ENCODE peak calls at places on chromosomes 5 and 9, in six cellular contexts. Z is cardiac muscle cell, F is dorsolateral prefrontal cortex, S is B cell, Y is GM12865, C is MM.1S. T is an unnamed sample.
A peak's percentile ranks its signal among the peaks of the same experiment; 100 is the strongest.

GRCh38 chr5:28927559-28928326 is 1889.4 kb upstream of the CDH9 start:
- DNase-seq in Z (no peak), F (peak; percentile 4), Y (no peak), S (no peak), C (no peak), T (no peak)

GRCh38 chr9:136864996-136865767 is 926 bp downstream of the EDF1 start:
- DNase-seq in F (no peak), Z (no peak), C (no peak), S (peak; percentile 14), Y (no peak), T (no peak)

GRCh38 chr9:8468048-8468600 is 668.5 kb upstream of the DMAC1 start:
- DNase-seq in C (no peak), Z (no peak), S (no peak), F (no peak), Y (no peak), T (no peak)

GRCh38 chr5:59115345-59115744 is 532.5 kb downstream of the RAB3C start:
- DNase-seq in Y (no peak), C (no peak), F (no peak), S (no peak), Z (no peak), T (no peak)

GRCh38 chr5:75023368-75024159 is 28.8 kb downstream of the GCNT4 start:
- DNase-seq in S (no peak), Z (no peak), C (no peak), F (no peak), Y (no peak), T (no peak)

GRCh38 chr9:129414377-129415021 is 206.4 kb downstream of the C9orf50 start:
- DNase-seq in S (peak; percentile 60), F (peak; percentile 53), Z (peak; percentile 36), C (no peak), Y (no peak), T (no peak)

GRCh38 chr5:153659337-153659736 is 168.9 kb downstream of the GRIA1 start:
- DNase-seq in C (no peak), F (no peak), Z (peak; percentile 36), S (no peak), Y (no peak), T (no peak)

GRCh38 chr9:117737721-117738226 is 33.6 kb downstream of the TLR4 start:
- DNase-seq in Y (no peak), Z (peak; percentile 49), C (no peak), F (peak; percentile 22), S (no peak), T (no peak)

GRCh38 chr5:170451764-170452365 is 52.0 kb upstream of the KCNIP1 start:
- DNase-seq in C (no peak), Y (no peak), Z (no peak), S (no peak), F (no peak), T (no peak)

GRCh38 chr9:76218868-76219462 is 175.3 kb downstream of the RFK start:
- DNase-seq in Z (no peak), F (no peak), S (no peak), C (no peak), Y (no peak), T (no peak)

GRCh38 chr5:167652690-167653089 is 638.8 kb upstream of the WWC1 start:
- DNase-seq in Y (no peak), Z (no peak), F (no peak), S (no peak), C (no peak), T (no peak)

GRCh38 chr9:36818965-36819870 is 214.8 kb downstream of the PAX5 start:
- DNase-seq in S (no peak), Y (no peak), C (no peak), F (peak; percentile 35), Z (peak; percentile 82), T (no peak)

GRCh38 chr9:81317939-81318338 is 371.4 kb downstream of the TLE1 start:
- DNase-seq in F (no peak), S (no peak), Y (no peak), C (no peak), Z (no peak), T (no peak)

GRCh38 chr9:81318571-81318970 is 370.8 kb downstream of the TLE1 start:
- DNase-seq in S (no peak), F (no peak), Z (no peak), C (no peak), Y (no peak), T (no peak)

GRCh38 chr9:81321551-81321950 is 367.8 kb downstream of the TLE1 start:
- DNase-seq in Z (no peak), C (no peak), S (no peak), F (no peak), Y (no peak), T (no peak)

GRCh38 chr9:81317223-81317622 is 372.1 kb downstream of the TLE1 start:
- DNase-seq in Y (no peak), C (no peak), Z (no peak), S (no peak), F (no peak), T (no peak)

DNA sequence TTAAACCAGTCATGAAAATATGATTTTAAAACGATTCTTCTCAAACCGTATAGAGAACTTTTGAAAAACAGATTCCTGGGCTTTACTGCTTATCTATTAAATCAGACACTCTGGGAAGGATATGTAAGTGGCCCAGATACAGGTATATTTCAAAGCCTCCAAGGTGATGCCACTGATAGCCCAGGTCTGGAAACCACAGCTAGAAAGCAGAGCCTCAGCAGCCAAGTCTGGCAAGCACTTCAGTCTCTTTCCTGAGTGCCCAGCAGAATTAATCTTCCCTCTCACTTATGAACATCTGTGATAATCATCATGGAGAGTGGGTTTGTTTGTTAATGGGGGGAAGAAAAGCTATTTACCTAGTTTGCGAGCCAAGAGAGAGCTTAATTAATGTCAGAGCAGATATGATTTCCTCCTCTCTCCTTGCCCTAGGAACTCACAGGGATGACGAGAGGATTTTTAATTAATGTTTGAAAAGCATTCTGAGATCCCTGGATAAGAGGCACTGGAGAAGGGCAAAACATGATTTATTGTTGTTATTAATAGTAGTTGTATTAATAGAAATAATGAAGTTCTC is 368.4 kb downstream of the TLE1 start:
- DNase-seq in C (no peak), F (no peak), Y (no peak), S (no peak), Z (no peak), T (no peak)
- TF ChIP-seq CTCF in C (no peak), F (no peak), Y (no peak), S (no peak), Z (no peak), T (no peak)

DNA sequence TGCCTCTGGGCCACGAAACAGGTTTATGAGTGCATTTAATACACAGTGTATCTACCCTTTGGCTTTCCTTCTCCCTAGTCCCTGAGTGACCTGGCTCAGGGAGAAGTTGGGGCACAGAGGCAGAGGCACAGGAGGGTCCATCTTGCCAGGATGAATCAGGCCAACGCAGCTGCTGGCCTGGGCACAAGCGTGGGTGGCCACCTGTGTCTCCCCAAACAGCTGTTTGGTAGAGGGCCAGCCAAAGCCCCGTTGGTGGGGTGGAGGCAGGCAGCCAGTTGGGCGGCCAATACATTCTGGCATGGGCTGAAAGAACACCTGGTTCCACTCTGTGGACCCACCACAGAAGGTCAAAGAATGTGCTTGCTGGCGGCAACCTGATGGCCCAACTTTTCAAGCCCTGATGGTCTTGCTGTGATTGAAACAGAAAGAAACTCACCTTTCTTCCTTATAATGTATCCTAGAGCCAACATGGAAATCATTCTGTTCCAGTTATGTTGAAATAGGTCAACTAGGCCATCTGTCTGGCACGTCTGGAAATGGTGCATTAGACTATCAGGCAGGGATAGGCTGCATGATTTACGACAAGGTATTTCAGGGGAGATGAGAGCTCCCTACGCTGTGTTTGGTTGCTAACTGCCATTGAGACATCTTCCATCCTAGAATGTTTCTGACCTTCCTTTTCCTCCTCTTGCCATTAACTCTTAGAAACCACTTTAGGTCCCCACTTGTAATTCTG is 337.4 kb downstream of the ADAMTS6 start:
- DNase-seq in C (no peak), F (no peak), Y (no peak), Z (no peak), S (no peak), T (no peak)
- TF ChIP-seq CTCF in C (no peak), F (no peak), Y (no peak), Z (no peak), S (no peak), T (no peak)

DNA sequence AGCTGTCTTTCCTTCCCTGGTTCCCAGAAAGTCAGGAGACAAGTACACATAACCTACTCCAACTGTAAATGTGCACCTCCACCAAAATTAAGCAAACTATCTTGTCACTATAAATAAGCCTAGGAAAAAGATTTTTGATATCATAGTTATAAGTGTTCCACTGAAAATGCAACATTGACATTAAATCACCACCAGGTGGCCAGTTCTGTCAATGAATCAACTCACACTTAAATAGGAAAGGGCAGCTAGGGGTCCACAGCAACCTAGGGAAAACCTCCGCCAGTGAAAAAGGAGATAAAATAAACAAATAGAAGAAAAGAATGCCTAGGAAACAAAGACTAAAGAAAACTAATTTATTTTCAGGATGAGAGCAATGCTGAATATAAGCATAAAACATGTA is 243.0 kb upstream of the PTPRD start:
- DNase-seq in C (peak; percentile 27), Y (no peak), S (no peak), F (no peak), Z (peak; percentile 58), T (no peak)
- TF ChIP-seq CTCF in C (peak; percentile 59), Y (no peak), S (no peak), F (peak; percentile 50), Z (peak; percentile 25), T (no peak)

DNA sequence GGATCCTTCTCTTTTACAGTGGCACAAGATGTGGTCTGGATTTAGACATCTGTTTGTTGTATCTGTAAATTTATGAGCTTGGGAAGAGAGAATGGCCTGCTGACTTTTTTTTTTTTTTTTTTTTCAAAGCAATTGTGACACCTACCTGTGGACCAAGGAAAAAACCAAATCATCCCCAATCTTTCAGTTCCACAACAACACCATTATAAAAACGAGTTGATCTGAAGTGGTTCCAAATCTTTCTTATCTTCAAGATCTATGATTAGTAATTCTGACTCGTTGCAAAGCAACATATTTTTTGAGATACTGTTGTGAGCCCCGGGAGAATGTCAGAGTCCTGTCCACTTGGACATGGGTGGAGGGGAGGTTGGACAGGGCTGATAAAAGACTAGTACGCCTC is 4.8 kb downstream of the IRX2 start:
- DNase-seq in C (no peak), Z (no peak), Y (no peak), S (no peak), F (no peak), T (no peak)
- TF ChIP-seq CTCF in C (no peak), Z (no peak), Y (no peak), S (no peak), F (no peak), T (no peak)

GRCh38 chr5:141269195-141269594 is 24.0 kb downstream of the PCDHB15 start:
- DNase-seq in C (no peak), F (no peak), Z (no peak), Y (no peak), S (no peak), T (no peak)

GRCh38 chr5:141272906-141273305 is 27.7 kb downstream of the PCDHB15 start:
- DNase-seq in Y (no peak), Z (no peak), C (no peak), S (no peak), F (no peak), T (no peak)
- TF ChIP-seq CTCF in Y (no peak), Z (no peak), C (no peak), S (no peak), F (no peak), T (no peak)